ENCODE peak calls at places on chromosomes 13 and 19, in seven cellular contexts. I is ovary, W is PC-3, Y is thoracic aorta, R is H1, L is neural progenitor cell, Z is SJSA1. C is an unnamed sample. For H3K9me3, the result is how much of the 10 kb centered on the place peaks cover.

GRCh38 chr13:67725999-67726398 is 495.9 kb upstream of the PCDH9 start:
- DNase-seq in R (no peak), L (no peak), W (no peak), I (no peak), Z (no peak), Y (no peak), C (no peak)

GRCh38 chr19:33904681-33905080 is 108.0 kb downstream of the KCTD15 start:
- DNase-seq in W (peak), Z (no peak), Y (no peak), L (peak), I (peak), R (no peak), C (no peak)

GRCh38 chr13:32285633-32285965 is 29.6 kb downstream of the ZAR1L start:
- DNase-seq in Z (no peak), W (peak), L (no peak), Y (no peak), R (no peak), I (no peak), C (no peak)

GRCh38 chr19:56953411-56953810 is 112.9 kb upstream of the PEG3 start:
- DNase-seq in Z (no peak), I (no peak), L (no peak), Y (no peak), R (no peak), W (no peak), C (no peak)

GRCh38 chr19:54431255-54431838 is 16.1 kb downstream of the TTYH1 start:
- DNase-seq in W (peak), L (no peak), Y (no peak), Z (no peak), I (peak), R (no peak), C (no peak)

GRCh38 chr13:69474286-69474685 is 633.3 kb upstream of the ATXN8OS start:
- DNase-seq in Z (no peak), W (peak), L (no peak), Y (no peak), I (no peak), R (no peak), C (no peak)

GRCh38 chr19:38690832-38691231 is 43.4 kb downstream of the ACTN4 start:
- DNase-seq in Z (no peak), L (no peak), W (no peak), Y (no peak), R (no peak), I (no peak), C (no peak)

GRCh38 chr19:41019346-41019745 is 28.3 kb downstream of the CYP2B6 start:
- DNase-seq in R (no peak), I (no peak), Z (no peak), W (no peak), L (no peak), Y (no peak), C (no peak)

GRCh38 chr13:79108914-79109643 is 297.0 kb downstream of the RBM26 start:
- DNase-seq in L (no peak), R (no peak), Z (no peak), Y (no peak), W (no peak), I (no peak), C (no peak)

GRCh38 chr13:32642316-32642715 is 56.1 kb downstream of the PDS5B start:
- DNase-seq in R (no peak), Z (no peak), Y (no peak), W (no peak), L (no peak), I (no peak), C (peak)

GRCh38 chr13:48562296-48563066 is 29.6 kb upstream of the RCBTB2 start:
- DNase-seq in R (no peak), Z (no peak), I (no peak), L (no peak), W (peak), Y (no peak), C (peak)

GRCh38 chr13:24802074-24802473 is 38.1 kb downstream of the RNF17 start:
- DNase-seq in Y (no peak), L (no peak), W (no peak), R (no peak), I (no peak), Z (peak), C (no peak)

GRCh38 chr13:44575741-44576395 is at the start of gene TSC22D1:
- DNase-seq in Y (no peak), R (no peak), Z (peak), I (peak), L (peak), W (peak), C (peak)

GRCh38 chr19:14114854-14115253 is 2.7 kb downstream of the PRKACA start:
- DNase-seq in Z (no peak), Y (no peak), R (no peak), I (no peak), W (peak), L (peak), C (peak)

GRCh38 chr13:25733696-25734435 is 317.9 kb downstream of the SHISA2 start:
- DNase-seq in I (no peak), L (no peak), Y (no peak), R (no peak), Z (no peak), W (no peak), C (no peak)

GRCh38 chr13:52652980-52653303 is 306 bp downstream of the SUGT1 start:
- DNase-seq in Z (no peak), Y (peak), I (no peak), W (no peak), L (no peak), R (no peak), C (no peak)

GRCh38 chr13:27359203-27359821 is 65.1 kb upstream of the GTF3A start:
- DNase-seq in Y (no peak), R (no peak), W (peak), Z (peak), L (peak), I (peak), C (peak)

GRCh38 chr13:71304861-71305260 is 562.1 kb downstream of the DACH1 start:
- DNase-seq in I (no peak), R (no peak), W (no peak), L (no peak), Y (no peak), Z (no peak), C (no peak)

GRCh38 chr13:89740994-89741678 is 1606.4 kb upstream of the MIR17HG start:
- DNase-seq in Z (no peak), W (no peak), L (no peak), I (no peak), Y (no peak), R (no peak), C (no peak)

GRCh38 chr13:40221460-40222201 is 444.8 kb downstream of the FOXO1 start:
- DNase-seq in R (no peak), L (no peak), Y (no peak), I (peak), W (peak), Z (peak), C (peak)

GRCh38 chr13:90867336-90867683 is 480.2 kb upstream of the MIR17HG start:
- DNase-seq in W (peak), Y (peak), I (no peak), Z (peak), R (peak), L (peak), C (no peak)

GRCh38 chr13:113969973-113970611 is 3.8 kb downstream of the C13orf46 start:
- DNase-seq in Y (peak), I (no peak), W (peak), L (no peak), R (no peak), Z (no peak), C (no peak)

GRCh38 chr19:56105090-56105701 is 15.9 kb downstream of the ZNF787 start:
- DNase-seq in W (peak), I (peak), Y (peak), R (peak), L (peak), Z (no peak), C (peak)

GRCh38 chr13:30431269-30431950 is 9.1 kb downstream of the UBE2L5 start:
- DNase-seq in R (no peak), Z (no peak), I (no peak), Y (no peak), W (peak), L (no peak), C (no peak)

GRCh38 chr19:48813123-48813911 is 2.5 kb upstream of the BCAT2 start:
- DNase-seq in W (no peak), Y (no peak), I (no peak), R (no peak), Z (no peak), L (peak), C (no peak)

GRCh38 chr13:97235549-97236206 is 13.5 kb downstream of the MBNL2 start:
- DNase-seq in Z (no peak), Y (no peak), I (no peak), L (no peak), R (no peak), W (no peak), C (no peak)

GRCh38 chr19:35868172-35868822 is at the start of gene APLP1:
- DNase-seq in Y (no peak), W (peak), L (peak), I (peak), Z (peak), R (no peak), C (peak)

DNA sequence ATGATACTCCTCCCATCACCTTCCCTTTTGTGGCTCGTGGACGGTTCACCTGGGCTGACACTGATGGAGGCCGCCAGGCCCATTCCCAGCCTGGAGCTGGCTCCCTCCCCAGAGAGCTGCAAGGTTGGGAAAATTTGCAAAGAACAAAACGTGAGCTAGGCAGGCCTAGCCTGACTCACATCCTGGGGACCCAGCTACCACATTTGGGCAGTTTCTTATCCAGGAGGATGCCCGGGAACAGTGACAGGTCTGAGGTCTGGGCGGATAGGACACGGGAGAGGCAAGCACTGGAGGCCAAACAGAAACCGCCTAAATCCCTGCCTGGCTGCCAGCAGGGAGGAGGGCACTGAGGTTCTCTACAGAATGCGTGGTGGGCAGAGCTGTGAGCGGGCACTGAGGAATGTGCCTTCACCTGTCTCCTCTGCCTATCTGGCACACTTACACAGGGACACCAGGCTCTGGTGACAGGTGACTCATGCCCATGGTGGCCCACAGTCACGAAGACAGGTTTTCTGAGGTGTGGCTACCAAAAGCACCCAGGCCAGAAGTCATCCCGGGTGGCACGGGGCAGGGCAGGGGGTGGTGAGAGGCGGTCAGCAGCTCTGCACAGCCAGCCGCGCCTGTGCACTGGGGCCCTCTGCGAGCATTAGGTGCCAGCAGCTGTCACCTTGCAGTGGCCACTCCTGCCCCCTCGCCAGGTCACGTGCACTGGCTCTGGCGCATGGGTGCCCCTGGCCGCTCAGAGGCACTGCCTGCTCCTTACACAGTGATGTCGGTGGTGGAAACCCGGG is 23.2 kb downstream of the SH3GL1 start:
- DNase-seq in L (no peak), Y (no peak), R (no peak), W (peak), I (peak), Z (no peak), C (no peak)
- H3K27ac ChIP-seq in L (no peak), Y (peak), R (no peak), W (peak), I (no peak), Z (no peak), C (no peak)

GRCh38 chr13:57970404-57970803 is 338.9 kb downstream of the PCDH17 start:
- DNase-seq in L (no peak), I (no peak), R (no peak), Z (no peak), W (no peak), Y (no peak), C (no peak)
- H3K4me3 ChIP-seq in L (no peak), I (no peak), R (no peak), Z (no peak), W (no peak), Y (no peak), C (no peak)

DNA sequence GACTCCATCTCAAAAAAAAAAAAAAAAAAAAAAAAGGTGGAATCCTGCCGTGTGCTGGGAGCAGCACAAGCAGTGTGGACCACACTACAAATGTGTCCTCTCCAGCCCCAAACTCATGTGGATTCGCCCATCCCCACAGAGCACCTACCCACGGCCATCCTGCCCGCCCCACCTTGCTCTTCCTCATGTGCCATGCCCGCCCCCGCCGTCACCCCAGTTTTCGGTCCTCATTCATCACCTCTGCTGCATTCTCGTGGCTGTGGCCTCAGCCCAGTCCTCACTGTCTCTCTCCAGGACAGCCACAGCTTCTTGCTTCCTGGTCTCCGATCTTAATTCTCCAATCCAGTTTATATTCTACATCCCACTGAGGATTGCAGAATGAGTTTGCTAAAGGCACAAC is 80.0 kb upstream of the TM9SF2 start:
- DNase-seq in Y (no peak), Z (no peak), L (no peak), R (no peak), I (no peak), W (no peak), C (no peak)
- H3K9me3 ChIP-seq in Y (under half), Z (under half), L (under half), R (under half), I (under half), W (under half), C (under half)

DNA sequence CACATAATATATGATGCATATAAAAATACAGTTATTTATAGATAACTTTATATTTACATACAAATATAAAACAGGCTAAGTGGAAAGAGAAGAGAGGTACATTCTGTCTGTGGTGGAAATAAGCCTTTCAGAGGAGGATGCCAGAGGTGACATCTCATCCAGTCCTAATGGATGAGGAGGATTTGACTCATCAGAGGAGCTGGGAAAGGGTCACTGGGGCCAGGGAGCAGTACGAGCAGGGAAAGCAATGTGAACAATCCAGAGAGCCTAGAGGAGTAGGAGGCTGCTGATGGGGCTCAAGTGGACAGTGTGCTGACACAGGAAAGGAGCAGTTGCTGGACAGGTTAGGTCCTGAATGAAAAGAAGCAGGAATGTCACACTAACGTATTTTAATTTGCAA is 18.6 kb downstream of the NALCN start:
- DNase-seq in I (no peak), R (no peak), L (no peak), Y (no peak), Z (peak), W (peak), C (no peak)
- H3K27ac ChIP-seq in I (no peak), R (no peak), L (no peak), Y (no peak), Z (no peak), W (peak), C (no peak)

DNA sequence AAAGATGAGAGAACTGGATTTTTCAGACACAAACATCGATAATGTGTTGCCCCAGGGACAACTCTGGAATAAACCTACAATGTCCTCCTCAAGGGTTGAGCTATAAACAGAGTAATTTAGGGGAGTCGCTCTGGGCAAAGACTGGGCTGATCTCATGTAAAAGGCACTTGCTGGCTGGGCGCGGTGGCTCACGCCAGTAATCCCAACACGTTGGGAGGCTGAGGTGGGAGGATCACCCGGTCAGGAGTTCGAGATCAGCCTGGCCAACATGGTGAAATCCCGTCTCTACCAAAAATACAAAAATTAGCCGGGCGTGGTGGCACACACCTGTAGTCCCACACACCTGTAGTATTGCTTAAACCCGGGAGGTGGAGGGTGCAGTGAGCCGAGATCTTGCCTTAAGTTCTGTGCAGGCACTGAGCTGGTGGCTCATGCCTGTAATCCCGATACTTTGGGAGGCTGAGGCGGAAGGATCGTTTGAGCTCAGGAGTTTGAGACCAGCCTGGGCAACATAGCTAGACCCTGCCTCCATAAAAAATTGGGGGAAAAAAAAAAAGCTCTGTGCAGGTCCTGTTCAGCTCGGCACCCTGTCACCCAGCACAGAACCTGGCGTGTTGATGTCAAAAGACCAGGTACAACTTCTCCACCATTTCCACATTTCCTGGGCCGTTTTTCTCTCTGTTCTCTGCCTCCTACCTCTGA is 1.4 kb downstream of the TIMM44 start:
- DNase-seq in R (no peak), Z (no peak), I (no peak), L (no peak), W (no peak), Y (no peak), C (no peak)
- H3K4me3 ChIP-seq in R (peak), Z (no peak), I (no peak), L (peak), W (peak), Y (peak), C (peak)

GRCh38 chr19:58129284-58129683 is 21.3 kb downstream of the ZNF329 start:
- DNase-seq in L (no peak), I (no peak), Z (no peak), Y (no peak), W (no peak), R (no peak), C (no peak)
- H3K9me3 ChIP-seq in L (half or more), I (under half), Z (half or more), Y (half or more), W (half or more), R (half or more), C (half or more)

DNA sequence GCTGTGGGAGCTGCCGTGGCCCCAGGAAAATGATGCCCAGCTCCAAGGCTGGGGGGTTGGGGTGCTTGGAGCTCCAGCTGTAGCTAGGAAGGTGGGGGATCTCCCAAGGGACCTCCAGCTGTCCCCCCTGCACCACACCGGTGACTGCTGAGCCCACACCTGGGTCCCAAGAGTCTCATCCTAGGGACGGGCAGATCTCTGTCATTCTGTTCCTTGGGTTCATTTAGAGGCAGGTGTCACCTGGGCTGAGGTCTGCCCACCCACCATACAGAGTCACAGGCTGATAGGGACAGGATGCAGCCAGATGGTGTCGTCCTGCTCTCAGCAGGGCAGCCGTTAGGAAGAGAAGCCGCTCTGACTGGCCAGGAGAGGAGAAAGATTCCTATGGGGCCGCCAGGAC is 5.3 kb downstream of the F2RL3 start:
- DNase-seq in R (no peak), W (no peak), Z (no peak), L (no peak), Y (no peak), I (no peak), C (no peak)
- H3K27ac ChIP-seq in R (no peak), W (no peak), Z (no peak), L (no peak), Y (no peak), I (no peak), C (no peak)

GRCh38 chr19:9916719-9917118 is 19.6 kb downstream of the OLFM2 start:
- DNase-seq in R (no peak), Y (no peak), L (no peak), I (no peak), W (peak), Z (no peak), C (no peak)

GRCh38 chr19:9912551-9913236 is 23.6 kb downstream of the OLFM2 start:
- DNase-seq in W (no peak), Y (no peak), R (no peak), I (no peak), L (no peak), Z (no peak), C (no peak)

GRCh38 chr19:9913237-9914000 is 22.9 kb downstream of the OLFM2 start:
- DNase-seq in Z (no peak), Y (no peak), L (peak), W (no peak), R (no peak), I (no peak), C (no peak)

GRCh38 chr19:9914001-9914314 is 22.4 kb downstream of the OLFM2 start:
- DNase-seq in L (peak), Y (no peak), Z (no peak), I (no peak), R (no peak), W (peak), C (no peak)

GRCh38 chr19:9914315-9915207 is 21.8 kb downstream of the OLFM2 start:
- DNase-seq in Y (no peak), W (peak), I (peak), Z (peak), R (no peak), L (peak), C (peak)
- H3K4me3 ChIP-seq in Y (peak), W (peak), I (peak), Z (peak), R (peak), L (peak), C (no peak)

GRCh38 chr19:51628153-51628939 is 1.9 kb downstream of the SIGLEC5 start:
- DNase-seq in Z (no peak), I (no peak), Y (no peak), R (no peak), L (no peak), W (no peak), C (no peak)
- H3K9me3 ChIP-seq in Z (under half), I (under half), Y (under half), R (half or more), L (under half), W (under half), C (under half)